ENCODE peak calls at places on chromosome 17, in five cellular contexts. One of them, this sample, is unnamed.

GRCh38 chr17:28967240-28968135 is 16.2 kb upstream of the PHF12 start:
- DNase-seq in left ventricle myocardium inferior: no peak
- DNase-seq in fibroblast of lung: peak; percentile 35
- DNase-seq in OCI-LY7: peak; percentile 46
- DNase-seq in tibial nerve: no peak
- DNase-seq in this sample: no peak

GRCh38 chr17:43216762-43217613 is 5.3 kb downstream of the TMEM106A start:
- DNase-seq in fibroblast of lung: no peak
- DNase-seq in OCI-LY7: no peak
- DNase-seq in left ventricle myocardium inferior: no peak
- DNase-seq in tibial nerve: no peak
- DNase-seq in this sample: no peak

GRCh38 chr17:62572488-62573469 is 54.7 kb upstream of the MRC2 start:
- DNase-seq in left ventricle myocardium inferior: no peak
- DNase-seq in OCI-LY7: no peak
- DNase-seq in tibial nerve: no peak
- DNase-seq in fibroblast of lung: peak; percentile 39
- DNase-seq in this sample: no peak

GRCh38 chr17:37774508-37774907 is 29.6 kb upstream of the HNF1B start:
- DNase-seq in tibial nerve: no peak
- DNase-seq in OCI-LY7: peak; percentile 48
- DNase-seq in fibroblast of lung: no peak
- DNase-seq in left ventricle myocardium inferior: no peak
- DNase-seq in this sample: no peak

GRCh38 chr17:1005361-1005946 is 8.5 kb downstream of the TIMM22 start:
- DNase-seq in OCI-LY7: no peak
- DNase-seq in tibial nerve: no peak
- DNase-seq in fibroblast of lung: peak; percentile 83
- DNase-seq in left ventricle myocardium inferior: peak; percentile 74
- DNase-seq in this sample: peak; percentile 84

GRCh38 chr17:61230972-61231820 is 168.4 kb upstream of the TBX2 start:
- DNase-seq in OCI-LY7: no peak
- DNase-seq in left ventricle myocardium inferior: no peak
- DNase-seq in tibial nerve: no peak
- DNase-seq in fibroblast of lung: no peak
- DNase-seq in this sample: no peak

GRCh38 chr17:77909236-77909635 is 49.3 kb upstream of the TNRC6C start:
- DNase-seq in tibial nerve: no peak
- DNase-seq in OCI-LY7: no peak
- DNase-seq in left ventricle myocardium inferior: peak; percentile 48
- DNase-seq in fibroblast of lung: no peak
- DNase-seq in this sample: peak; percentile 41

GRCh38 chr17:63601439-63602371 is 1.0 kb downstream of the TACO1 start:
- DNase-seq in OCI-LY7: no peak
- DNase-seq in fibroblast of lung: peak; percentile 29
- DNase-seq in tibial nerve: no peak
- DNase-seq in left ventricle myocardium inferior: no peak
- DNase-seq in this sample: no peak

GRCh38 chr17:59332890-59333377 is 1.5 kb downstream of the YPEL2 start:
- DNase-seq in OCI-LY7: no peak
- DNase-seq in left ventricle myocardium inferior: peak; percentile 33
- DNase-seq in fibroblast of lung: no peak
- DNase-seq in tibial nerve: peak; percentile 62
- DNase-seq in this sample: peak; percentile 47

GRCh38 chr17:62595484-62595883 is 32.0 kb upstream of the MRC2 start:
- DNase-seq in OCI-LY7: no peak
- DNase-seq in fibroblast of lung: no peak
- DNase-seq in tibial nerve: no peak
- DNase-seq in left ventricle myocardium inferior: no peak
- DNase-seq in this sample: no peak

GRCh38 chr17:36496018-36496789 is 9.7 kb downstream of the ZNHIT3 start:
- DNase-seq in tibial nerve: no peak
- DNase-seq in OCI-LY7: no peak
- DNase-seq in left ventricle myocardium inferior: no peak
- DNase-seq in fibroblast of lung: peak; percentile 10
- DNase-seq in this sample: no peak

GRCh38 chr17:82795615-82796014 is 43.8 kb downstream of the TBCD start:
- DNase-seq in tibial nerve: no peak
- DNase-seq in OCI-LY7: no peak
- DNase-seq in left ventricle myocardium inferior: no peak
- DNase-seq in fibroblast of lung: no peak
- DNase-seq in this sample: no peak

GRCh38 chr17:40819528-40820125 is 2.8 kb downstream of the KRT10 start:
- DNase-seq in tibial nerve: peak; percentile 7
- DNase-seq in left ventricle myocardium inferior: no peak
- DNase-seq in fibroblast of lung: peak; percentile 17
- DNase-seq in OCI-LY7: no peak
- DNase-seq in this sample: no peak

GRCh38 chr17:14622622-14623101 is 321.8 kb downstream of the HS3ST3B1 start:
- DNase-seq in fibroblast of lung: no peak
- DNase-seq in OCI-LY7: peak; percentile 25
- DNase-seq in tibial nerve: no peak
- DNase-seq in left ventricle myocardium inferior: no peak
- DNase-seq in this sample: no peak

GRCh38 chr17:83185023-83186002 is 105.9 kb downstream of the METRNL start:
- DNase-seq in left ventricle myocardium inferior: no peak
- DNase-seq in OCI-LY7: no peak
- DNase-seq in fibroblast of lung: no peak
- DNase-seq in tibial nerve: peak; percentile 4
- DNase-seq in this sample: no peak

GRCh38 chr17:40555296-40556190 is 9.7 kb downstream of the CCR7 start:
- DNase-seq in tibial nerve: no peak
- DNase-seq in left ventricle myocardium inferior: peak; percentile 11
- DNase-seq in OCI-LY7: no peak
- DNase-seq in fibroblast of lung: no peak
- DNase-seq in this sample: peak; percentile 23

GRCh38 chr17:48878920-48879898 is 13.4 kb upstream of the ATP5MC1 start:
- DNase-seq in left ventricle myocardium inferior: no peak
- DNase-seq in OCI-LY7: peak; percentile 76
- DNase-seq in tibial nerve: peak; percentile 61
- DNase-seq in fibroblast of lung: peak; percentile 41
- DNase-seq in this sample: no peak

GRCh38 chr17:72429066-72429638 is 308.3 kb downstream of the SOX9 start:
- DNase-seq in left ventricle myocardium inferior: no peak
- DNase-seq in fibroblast of lung: no peak
- DNase-seq in OCI-LY7: no peak
- DNase-seq in tibial nerve: no peak
- DNase-seq in this sample: no peak
- H3K4me1 ChIP-seq in left ventricle myocardium inferior: no peaks in the 10 kb centered on the region
- H3K4me1 ChIP-seq in fibroblast of lung: no peaks in the 10 kb centered on the region
- H3K4me1 ChIP-seq in OCI-LY7: no peaks in the 10 kb centered on the region
- H3K4me1 ChIP-seq in tibial nerve: no peaks in the 10 kb centered on the region
- H3K4me1 ChIP-seq in this sample: no peaks in the 10 kb centered on the region

GRCh38 chr17:74978240-74978639 is 5.7 kb upstream of the HID1 start:
- DNase-seq in fibroblast of lung: no peak
- DNase-seq in OCI-LY7: no peak
- DNase-seq in left ventricle myocardium inferior: no peak
- DNase-seq in tibial nerve: no peak
- DNase-seq in this sample: no peak
- H3K27ac ChIP-seq in fibroblast of lung: no peak overlapping the region
- H3K27ac ChIP-seq in OCI-LY7: no peak overlapping the region
- H3K27ac ChIP-seq in left ventricle myocardium inferior: no peak overlapping the region
- H3K27ac ChIP-seq in tibial nerve: no peak overlapping the region
- H3K27ac ChIP-seq in this sample: no peak overlapping the region

GRCh38 chr17:2713881-2714280 is 2.3 kb upstream of the CLUH start:
- DNase-seq in left ventricle myocardium inferior: no peak
- DNase-seq in tibial nerve: no peak
- DNase-seq in fibroblast of lung: no peak
- DNase-seq in OCI-LY7: no peak
- DNase-seq in this sample: no peak
- H3K4me1 ChIP-seq in left ventricle myocardium inferior: peaks cover 53% of the 10 kb centered on the region
- H3K4me1 ChIP-seq in tibial nerve: peaks cover 31% of the 10 kb centered on the region
- H3K4me1 ChIP-seq in fibroblast of lung: peaks cover 7% of the 10 kb centered on the region
- H3K4me1 ChIP-seq in OCI-LY7: peaks cover 24% of the 10 kb centered on the region
- H3K4me1 ChIP-seq in this sample: peaks cover 24% of the 10 kb centered on the region

GRCh38 chr17:4195306-4195705 is 52.3 kb downstream of the CYB5D2 start:
- DNase-seq in OCI-LY7: no peak
- DNase-seq in left ventricle myocardium inferior: no peak
- DNase-seq in fibroblast of lung: peak; percentile 93
- DNase-seq in tibial nerve: no peak
- DNase-seq in this sample: no peak
- H3K27ac ChIP-seq in OCI-LY7: no peak overlapping the region
- H3K27ac ChIP-seq in left ventricle myocardium inferior: no peak overlapping the region
- H3K27ac ChIP-seq in fibroblast of lung: peak overlapping the region; percentile 54
- H3K27ac ChIP-seq in tibial nerve: no peak overlapping the region
- H3K27ac ChIP-seq in this sample: no peak overlapping the region

DNA sequence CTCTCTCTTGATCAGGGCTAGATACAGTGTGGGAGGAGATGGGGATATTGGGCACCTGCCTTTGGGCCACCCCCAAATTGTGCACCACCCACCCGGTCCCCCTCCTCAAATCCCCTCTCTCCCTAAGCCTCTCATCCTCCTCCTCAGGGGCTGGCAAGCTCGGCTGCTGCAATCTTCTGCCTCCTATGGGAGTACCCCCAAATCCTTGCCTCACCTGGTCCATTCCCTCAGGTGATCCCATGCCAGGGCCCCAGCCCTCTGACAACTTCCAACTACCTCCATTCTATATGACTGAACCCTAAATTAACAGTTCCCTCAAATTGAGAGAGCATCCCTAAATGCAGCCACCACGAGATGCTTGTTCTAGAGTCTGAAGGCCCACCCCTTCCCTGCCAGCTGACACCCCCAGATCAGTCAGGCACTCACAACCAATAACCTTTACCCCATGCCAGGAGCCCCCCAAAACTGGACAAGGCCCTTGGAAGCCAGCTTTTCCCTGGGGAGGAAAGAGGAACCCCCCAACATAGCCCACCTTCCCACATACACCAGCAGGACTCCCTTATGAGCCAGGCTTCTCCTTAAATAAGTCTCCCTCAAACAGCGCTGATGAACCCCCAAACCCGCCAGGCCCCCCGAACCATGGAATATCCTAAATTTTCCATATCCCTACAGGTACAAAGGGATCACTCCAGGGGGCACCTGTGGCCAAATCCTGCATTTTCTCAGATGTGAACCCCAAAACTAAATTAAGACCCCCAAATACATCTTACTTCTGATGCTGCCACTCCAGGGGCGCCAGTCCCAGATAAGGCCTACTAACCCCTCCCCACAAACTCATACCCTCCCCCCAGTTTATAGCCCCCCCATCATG is 3.2 kb downstream of the DLG4 start:
- DNase-seq in OCI-LY7: peak; percentile 22
- DNase-seq in tibial nerve: no peak
- DNase-seq in left ventricle myocardium inferior: no peak
- DNase-seq in fibroblast of lung: no peak
- DNase-seq in this sample: no peak
- H3K4me1 ChIP-seq in OCI-LY7: peaks cover 64% of the 10 kb centered on the region
- H3K4me1 ChIP-seq in tibial nerve: peaks cover 37% of the 10 kb centered on the region
- H3K4me1 ChIP-seq in left ventricle myocardium inferior: peaks cover 84% of the 10 kb centered on the region
- H3K4me1 ChIP-seq in fibroblast of lung: peaks cover 17% of the 10 kb centered on the region
- H3K4me1 ChIP-seq in this sample: peaks cover 19% of the 10 kb centered on the region

GRCh38 chr17:41913798-41914197 is 5.0 kb downstream of the ACLY start:
- DNase-seq in tibial nerve: no peak
- DNase-seq in OCI-LY7: no peak
- DNase-seq in fibroblast of lung: no peak
- DNase-seq in left ventricle myocardium inferior: no peak
- DNase-seq in this sample: no peak
- H3K27ac ChIP-seq in tibial nerve: peak overlapping the region; percentile 25
- H3K27ac ChIP-seq in OCI-LY7: no peak overlapping the region
- H3K27ac ChIP-seq in fibroblast of lung: no peak overlapping the region
- H3K27ac ChIP-seq in left ventricle myocardium inferior: no peak overlapping the region
- H3K27ac ChIP-seq in this sample: no peak overlapping the region

GRCh38 chr17:21286066-21286770 is 1.7 kb downstream of the MAP2K3 start:
- DNase-seq in fibroblast of lung: peak; percentile 99
- DNase-seq in left ventricle myocardium inferior: peak; percentile 86
- DNase-seq in tibial nerve: peak; percentile 87
- DNase-seq in OCI-LY7: peak; percentile 58
- DNase-seq in this sample: peak; percentile 92
- H3K4me1 ChIP-seq in fibroblast of lung: peaks cover 48% of the 10 kb centered on the region
- H3K4me1 ChIP-seq in left ventricle myocardium inferior: peaks cover 90% of the 10 kb centered on the region
- H3K4me1 ChIP-seq in tibial nerve: peaks cover 35% of the 10 kb centered on the region
- H3K4me1 ChIP-seq in OCI-LY7: peaks cover 49% of the 10 kb centered on the region
- H3K4me1 ChIP-seq in this sample: peaks cover 58% of the 10 kb centered on the region

GRCh38 chr17:8176197-8176940 is at the start of gene TMEM107:
- DNase-seq in OCI-LY7: peak; percentile 91
- DNase-seq in left ventricle myocardium inferior: peak; percentile 89
- DNase-seq in tibial nerve: peak; percentile 82
- DNase-seq in fibroblast of lung: peak; percentile 75
- DNase-seq in this sample: peak; percentile 86

GRCh38 chr17:8173056-8173870 is 2.9 kb downstream of the TMEM107 start:
- DNase-seq in tibial nerve: peak; percentile 81
- DNase-seq in left ventricle myocardium inferior: peak; percentile 67
- DNase-seq in OCI-LY7: peak; percentile 95
- DNase-seq in fibroblast of lung: peak; percentile 99
- DNase-seq in this sample: peak; percentile 67

GRCh38 chr17:8175795-8176196 is 384 bp downstream of the TMEM107 start:
- DNase-seq in tibial nerve: no peak
- DNase-seq in OCI-LY7: peak; percentile 41
- DNase-seq in left ventricle myocardium inferior: no peak
- DNase-seq in fibroblast of lung: no peak
- DNase-seq in this sample: no peak

GRCh38 chr17:8173871-8174322 is 2.3 kb downstream of the TMEM107 start:
- DNase-seq in left ventricle myocardium inferior: no peak
- DNase-seq in OCI-LY7: peak; percentile 44
- DNase-seq in tibial nerve: no peak
- DNase-seq in fibroblast of lung: no peak
- DNase-seq in this sample: no peak

DNA sequence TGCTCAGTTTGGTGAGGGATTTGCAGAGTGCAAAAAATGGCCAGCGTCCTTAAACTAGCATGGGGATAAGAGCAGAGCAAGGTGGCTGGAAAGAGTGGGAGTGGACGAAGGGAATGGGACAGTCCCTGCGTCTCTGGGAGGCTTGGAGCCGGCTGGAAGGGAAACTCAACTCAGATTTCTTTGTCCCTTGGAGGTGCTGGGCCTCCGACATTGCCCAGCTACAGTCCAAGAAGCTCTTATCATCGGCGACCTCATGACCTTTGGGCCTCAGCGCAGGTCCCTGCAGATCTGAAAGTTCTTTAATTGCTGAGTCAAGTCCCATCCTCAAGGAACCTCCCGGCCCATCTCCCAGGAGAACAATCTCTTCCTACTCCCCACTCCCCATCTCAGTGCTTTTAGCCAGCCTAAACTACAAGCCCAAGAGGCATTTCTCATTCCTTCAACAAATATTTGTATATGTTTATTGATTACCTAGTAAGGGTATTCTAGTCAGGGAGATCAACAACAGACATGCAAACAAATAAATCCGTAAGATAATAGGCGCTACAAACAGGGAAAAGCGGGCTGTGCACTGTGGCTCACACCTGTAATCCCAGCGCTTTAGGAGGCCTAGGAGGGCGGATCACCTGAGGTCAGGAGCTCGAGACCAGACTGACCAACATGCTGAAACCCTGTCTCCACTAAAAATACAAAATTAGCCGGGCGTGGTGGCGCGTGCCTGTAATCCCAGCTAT is 985 bp upstream of the TMEM107 start:
- DNase-seq in left ventricle myocardium inferior: no peak
- DNase-seq in OCI-LY7: no peak
- DNase-seq in fibroblast of lung: no peak
- DNase-seq in tibial nerve: no peak
- DNase-seq in this sample: peak; percentile 6
- H3K27ac ChIP-seq in left ventricle myocardium inferior: peak overlapping the region; percentile 87
- H3K27ac ChIP-seq in OCI-LY7: peak overlapping the region; percentile 91
- H3K27ac ChIP-seq in fibroblast of lung: peak overlapping the region; percentile 71
- H3K27ac ChIP-seq in tibial nerve: peak overlapping the region; percentile 98
- H3K27ac ChIP-seq in this sample: no peak overlapping the region